ENCODE peak calls at places on chromosome 6, in seven cellular contexts. One of them, this sample, is unnamed.

GRCh38 chr6:27812805-27813626 is 99.2 kb downstream of the OR2B2 start:
- DNase-seq in stimulated activated CD8-positive, alpha-beta memory T cell treated with anti-CD3 and anti-CD28 coated beads, Interleukin-7, amount 100 ng/mL, for 1 hour: no peak
- DNase-seq in effector memory CD8-positive, alpha-beta T cell: no peak
- DNase-seq in tibial artery: no peak
- DNase-seq in effector CD4-positive, alpha-beta T cell: no peak
- DNase-seq in KG1: no peak
- DNase-seq in NCI-H510A: no peak
- DNase-seq in this sample: no peak

GRCh38 chr6:128410584-128410983 is 109.8 kb downstream of the PTPRK start:
- DNase-seq in effector memory CD8-positive, alpha-beta T cell: no peak
- DNase-seq in NCI-H510A: no peak
- DNase-seq in tibial artery: no peak
- DNase-seq in effector CD4-positive, alpha-beta T cell: no peak
- DNase-seq in KG1: no peak
- DNase-seq in stimulated activated CD8-positive, alpha-beta memory T cell treated with anti-CD3 and anti-CD28 coated beads, Interleukin-7, amount 100 ng/mL, for 1 hour: no peak
- DNase-seq in this sample: no peak

GRCh38 chr6:24662206-24662605 is 4.5 kb downstream of the TDP2 start:
- DNase-seq in NCI-H510A: no peak
- DNase-seq in tibial artery: no peak
- DNase-seq in effector memory CD8-positive, alpha-beta T cell: no peak
- DNase-seq in stimulated activated CD8-positive, alpha-beta memory T cell treated with anti-CD3 and anti-CD28 coated beads, Interleukin-7, amount 100 ng/mL, for 1 hour: no peak
- DNase-seq in effector CD4-positive, alpha-beta T cell: no peak
- DNase-seq in KG1: no peak
- DNase-seq in this sample: no peak

GRCh38 chr6:149864578-149865535 is 698 bp upstream of the LRP11 start:
- DNase-seq in stimulated activated CD8-positive, alpha-beta memory T cell treated with anti-CD3 and anti-CD28 coated beads, Interleukin-7, amount 100 ng/mL, for 1 hour: no peak
- DNase-seq in effector CD4-positive, alpha-beta T cell: no peak
- DNase-seq in KG1: peak
- DNase-seq in tibial artery: no peak
- DNase-seq in effector memory CD8-positive, alpha-beta T cell: peak
- DNase-seq in NCI-H510A: no peak
- DNase-seq in this sample: no peak

GRCh38 chr6:46932941-46933340 is 11.2 kb upstream of the ADGRF5 start:
- DNase-seq in effector memory CD8-positive, alpha-beta T cell: no peak
- DNase-seq in NCI-H510A: no peak
- DNase-seq in KG1: no peak
- DNase-seq in tibial artery: no peak
- DNase-seq in effector CD4-positive, alpha-beta T cell: no peak
- DNase-seq in stimulated activated CD8-positive, alpha-beta memory T cell treated with anti-CD3 and anti-CD28 coated beads, Interleukin-7, amount 100 ng/mL, for 1 hour: no peak
- DNase-seq in this sample: no peak

GRCh38 chr6:44268095-44268628 is 2.1 kb upstream of the TMEM151B start:
- DNase-seq in tibial artery: no peak
- DNase-seq in stimulated activated CD8-positive, alpha-beta memory T cell treated with anti-CD3 and anti-CD28 coated beads, Interleukin-7, amount 100 ng/mL, for 1 hour: peak
- DNase-seq in effector CD4-positive, alpha-beta T cell: peak
- DNase-seq in NCI-H510A: no peak
- DNase-seq in KG1: peak
- DNase-seq in effector memory CD8-positive, alpha-beta T cell: peak
- DNase-seq in this sample: no peak

GRCh38 chr6:150697515-150697914 is 97.8 kb downstream of the PLEKHG1 start:
- DNase-seq in stimulated activated CD8-positive, alpha-beta memory T cell treated with anti-CD3 and anti-CD28 coated beads, Interleukin-7, amount 100 ng/mL, for 1 hour: no peak
- DNase-seq in NCI-H510A: no peak
- DNase-seq in KG1: no peak
- DNase-seq in effector memory CD8-positive, alpha-beta T cell: no peak
- DNase-seq in effector CD4-positive, alpha-beta T cell: no peak
- DNase-seq in tibial artery: no peak
- DNase-seq in this sample: no peak

GRCh38 chr6:84766796-84767590 is 2.6 kb upstream of the TBX18 start:
- DNase-seq in effector CD4-positive, alpha-beta T cell: no peak
- DNase-seq in effector memory CD8-positive, alpha-beta T cell: no peak
- DNase-seq in stimulated activated CD8-positive, alpha-beta memory T cell treated with anti-CD3 and anti-CD28 coated beads, Interleukin-7, amount 100 ng/mL, for 1 hour: no peak
- DNase-seq in KG1: no peak
- DNase-seq in tibial artery: peak
- DNase-seq in NCI-H510A: no peak
- DNase-seq in this sample: no peak

GRCh38 chr6:129744201-129744879 is 34.4 kb upstream of the ARHGAP18 start:
- DNase-seq in tibial artery: no peak
- DNase-seq in effector memory CD8-positive, alpha-beta T cell: no peak
- DNase-seq in NCI-H510A: peak
- DNase-seq in KG1: no peak
- DNase-seq in stimulated activated CD8-positive, alpha-beta memory T cell treated with anti-CD3 and anti-CD28 coated beads, Interleukin-7, amount 100 ng/mL, for 1 hour: no peak
- DNase-seq in effector CD4-positive, alpha-beta T cell: no peak
- DNase-seq in this sample: no peak

GRCh38 chr6:122839477-122839876 is 50.4 kb downstream of the SMPDL3A start:
- DNase-seq in effector memory CD8-positive, alpha-beta T cell: peak
- DNase-seq in tibial artery: no peak
- DNase-seq in KG1: peak
- DNase-seq in effector CD4-positive, alpha-beta T cell: peak
- DNase-seq in stimulated activated CD8-positive, alpha-beta memory T cell treated with anti-CD3 and anti-CD28 coated beads, Interleukin-7, amount 100 ng/mL, for 1 hour: no peak
- DNase-seq in NCI-H510A: no peak
- DNase-seq in this sample: no peak

GRCh38 chr6:16821834-16822264 is 60.6 kb upstream of the ATXN1 start:
- DNase-seq in NCI-H510A: no peak
- DNase-seq in stimulated activated CD8-positive, alpha-beta memory T cell treated with anti-CD3 and anti-CD28 coated beads, Interleukin-7, amount 100 ng/mL, for 1 hour: no peak
- DNase-seq in effector memory CD8-positive, alpha-beta T cell: no peak
- DNase-seq in KG1: no peak
- DNase-seq in tibial artery: no peak
- DNase-seq in effector CD4-positive, alpha-beta T cell: no peak
- DNase-seq in this sample: no peak

GRCh38 chr6:53543341-53544010 is 1.4 kb downstream of the GCLC start:
- DNase-seq in tibial artery: no peak
- DNase-seq in KG1: no peak
- DNase-seq in NCI-H510A: peak
- DNase-seq in effector memory CD8-positive, alpha-beta T cell: no peak
- DNase-seq in stimulated activated CD8-positive, alpha-beta memory T cell treated with anti-CD3 and anti-CD28 coated beads, Interleukin-7, amount 100 ng/mL, for 1 hour: no peak
- DNase-seq in effector CD4-positive, alpha-beta T cell: no peak
- DNase-seq in this sample: no peak

GRCh38 chr6:117389227-117390057 is 36.3 kb downstream of the ROS1 start:
- DNase-seq in effector CD4-positive, alpha-beta T cell: no peak
- DNase-seq in effector memory CD8-positive, alpha-beta T cell: no peak
- DNase-seq in tibial artery: no peak
- DNase-seq in stimulated activated CD8-positive, alpha-beta memory T cell treated with anti-CD3 and anti-CD28 coated beads, Interleukin-7, amount 100 ng/mL, for 1 hour: no peak
- DNase-seq in KG1: no peak
- DNase-seq in NCI-H510A: no peak
- DNase-seq in this sample: no peak

GRCh38 chr6:30443657-30444450 is 45.5 kb upstream of the HLA-E start:
- DNase-seq in stimulated activated CD8-positive, alpha-beta memory T cell treated with anti-CD3 and anti-CD28 coated beads, Interleukin-7, amount 100 ng/mL, for 1 hour: no peak
- DNase-seq in NCI-H510A: no peak
- DNase-seq in tibial artery: no peak
- DNase-seq in KG1: no peak
- DNase-seq in effector CD4-positive, alpha-beta T cell: no peak
- DNase-seq in effector memory CD8-positive, alpha-beta T cell: no peak
- DNase-seq in this sample: no peak

GRCh38 chr6:29953001-29953436 is 10.7 kb downstream of the HLA-A start:
- DNase-seq in effector memory CD8-positive, alpha-beta T cell: no peak
- DNase-seq in effector CD4-positive, alpha-beta T cell: no peak
- DNase-seq in stimulated activated CD8-positive, alpha-beta memory T cell treated with anti-CD3 and anti-CD28 coated beads, Interleukin-7, amount 100 ng/mL, for 1 hour: no peak
- DNase-seq in NCI-H510A: no peak
- DNase-seq in tibial artery: no peak
- DNase-seq in KG1: no peak
- DNase-seq in this sample: no peak

This sample was measured in cortex of kidney.